ENCODE peak calls at places on chromosomes 12 and 14, in six cellular contexts. One of them, this sample, is unnamed.

GRCh38 chr12:52139579-52140062 is 52.2 kb downstream of the KRT80 start:
- DNase-seq in A549: peak; percentile 68
- DNase-seq in transverse colon: peak; percentile 56
- DNase-seq in SK-N-SH: peak; percentile 84
- DNase-seq in tibial nerve: no peak
- DNase-seq in H1: peak; percentile 90
- DNase-seq in this sample: peak; percentile 70

GRCh38 chr14:51828017-51828797 is 32.2 kb upstream of the GNG2 start:
- DNase-seq in H1: no peak
- DNase-seq in tibial nerve: no peak
- DNase-seq in SK-N-SH: no peak
- DNase-seq in A549: peak; percentile 31
- DNase-seq in transverse colon: peak; percentile 34
- DNase-seq in this sample: peak; percentile 34

GRCh38 chr12:88658009-88658408 is 77.7 kb upstream of the KITLG start:
- DNase-seq in transverse colon: no peak
- DNase-seq in tibial nerve: no peak
- DNase-seq in SK-N-SH: no peak
- DNase-seq in A549: no peak
- DNase-seq in H1: no peak
- DNase-seq in this sample: no peak

GRCh38 chr14:97301931-97302559 is 504.9 kb downstream of the VRK1 start:
- DNase-seq in transverse colon: no peak
- DNase-seq in tibial nerve: no peak
- DNase-seq in A549: no peak
- DNase-seq in H1: no peak
- DNase-seq in SK-N-SH: no peak
- DNase-seq in this sample: no peak

GRCh38 chr12:113086249-113087164 is 30.0 kb downstream of the DTX1 start:
- DNase-seq in tibial nerve: no peak
- DNase-seq in transverse colon: peak; percentile 50
- DNase-seq in A549: no peak
- DNase-seq in SK-N-SH: no peak
- DNase-seq in H1: no peak
- DNase-seq in this sample: no peak

GRCh38 chr12:14138495-14138894 is 157.1 kb upstream of the GRIN2B start:
- DNase-seq in H1: peak; percentile 62
- DNase-seq in transverse colon: no peak
- DNase-seq in tibial nerve: no peak
- DNase-seq in SK-N-SH: peak; percentile 20
- DNase-seq in A549: peak; percentile 5
- DNase-seq in this sample: no peak

GRCh38 chr14:100433428-100433814 is 110.3 kb downstream of the SLC25A47 start:
- DNase-seq in H1: no peak
- DNase-seq in SK-N-SH: no peak
- DNase-seq in transverse colon: no peak
- DNase-seq in tibial nerve: no peak
- DNase-seq in A549: no peak
- DNase-seq in this sample: no peak

GRCh38 chr14:97074456-97074855 is 277.3 kb downstream of the VRK1 start:
- DNase-seq in A549: no peak
- DNase-seq in SK-N-SH: no peak
- DNase-seq in transverse colon: no peak
- DNase-seq in H1: no peak
- DNase-seq in tibial nerve: no peak
- DNase-seq in this sample: no peak

GRCh38 chr12:52081263-52081733 is 1.8 kb downstream of the SMIM41 start:
- DNase-seq in transverse colon: no peak
- DNase-seq in SK-N-SH: peak; percentile 57
- DNase-seq in H1: no peak
- DNase-seq in tibial nerve: no peak
- DNase-seq in A549: no peak
- DNase-seq in this sample: no peak

GRCh38 chr12:57185906-57186508 is 30.6 kb upstream of the NXPH4 start:
- DNase-seq in A549: no peak
- DNase-seq in H1: no peak
- DNase-seq in tibial nerve: no peak
- DNase-seq in SK-N-SH: no peak
- DNase-seq in transverse colon: no peak
- DNase-seq in this sample: no peak

GRCh38 chr12:131174901-131175300 is 221.2 kb downstream of the ADGRD1 start:
- DNase-seq in SK-N-SH: no peak
- DNase-seq in A549: no peak
- DNase-seq in transverse colon: no peak
- DNase-seq in H1: no peak
- DNase-seq in tibial nerve: no peak
- DNase-seq in this sample: no peak

GRCh38 chr14:58298880-58299664 is 717 bp downstream of the ARID4A start:
- DNase-seq in H1: peak; percentile 67
- DNase-seq in A549: no peak
- DNase-seq in tibial nerve: no peak
- DNase-seq in SK-N-SH: peak; percentile 78
- DNase-seq in transverse colon: peak; percentile 45
- DNase-seq in this sample: peak; percentile 30

GRCh38 chr14:33699300-33699699 is 251.6 kb downstream of the EGLN3 start:
- DNase-seq in tibial nerve: no peak
- DNase-seq in A549: no peak
- DNase-seq in transverse colon: no peak
- DNase-seq in SK-N-SH: no peak
- DNase-seq in H1: no peak
- DNase-seq in this sample: no peak

GRCh38 chr12:26017484-26018211 is 59.2 kb downstream of the RASSF8 start:
- DNase-seq in SK-N-SH: peak; percentile 20
- DNase-seq in transverse colon: no peak
- DNase-seq in H1: peak; percentile 77
- DNase-seq in A549: peak; percentile 60
- DNase-seq in tibial nerve: no peak
- DNase-seq in this sample: no peak

GRCh38 chr14:80798878-80799277 is 142.7 kb downstream of the CEP128 start:
- DNase-seq in transverse colon: no peak
- DNase-seq in SK-N-SH: no peak
- DNase-seq in tibial nerve: no peak
- DNase-seq in A549: no peak
- DNase-seq in H1: no peak
- DNase-seq in this sample: no peak

GRCh38 chr14:97924922-97925613 is 1127.9 kb downstream of the VRK1 start:
- DNase-seq in A549: no peak
- DNase-seq in H1: no peak
- DNase-seq in transverse colon: no peak
- DNase-seq in tibial nerve: no peak
- DNase-seq in SK-N-SH: no peak
- DNase-seq in this sample: no peak

DNA sequence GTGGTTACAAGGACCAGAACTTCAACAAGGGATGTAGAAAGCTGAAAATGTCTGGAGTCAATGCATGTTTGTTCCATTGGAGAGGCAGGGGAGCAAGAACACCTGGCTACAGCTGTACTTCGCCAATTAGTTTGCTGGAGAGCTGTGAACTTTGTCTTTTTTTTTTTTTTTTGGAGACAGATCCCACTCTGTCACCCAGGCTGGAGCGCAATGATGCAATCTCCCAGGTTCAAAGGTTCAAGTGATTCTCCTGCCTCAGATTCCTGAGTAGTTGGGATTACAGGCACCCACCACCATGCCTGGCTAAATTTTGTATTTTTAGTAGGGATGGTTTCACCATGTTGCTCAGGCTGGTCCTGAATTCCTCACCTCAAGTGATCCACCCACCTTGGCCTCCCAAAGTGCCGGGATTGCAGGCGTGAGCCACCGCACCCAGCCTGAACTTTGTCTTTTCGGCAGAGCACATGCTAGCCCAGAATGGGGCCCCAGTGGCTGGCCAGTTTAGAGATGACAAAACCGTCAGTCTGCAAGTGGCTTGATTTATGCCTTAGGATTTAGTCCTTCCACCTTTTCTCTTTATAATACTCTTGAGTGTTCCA is 55.5 kb downstream of the AVPR1A start:
- DNase-seq in transverse colon: no peak
- DNase-seq in A549: no peak
- DNase-seq in SK-N-SH: no peak
- DNase-seq in H1: no peak
- DNase-seq in tibial nerve: no peak
- DNase-seq in this sample: no peak
- TF ChIP-seq EP300 in transverse colon: no peak
- TF ChIP-seq EP300 in A549: no peak
- TF ChIP-seq EP300 in SK-N-SH: no peak
- TF ChIP-seq EP300 in H1: no peak
- TF ChIP-seq EP300 in tibial nerve: no peak
- TF ChIP-seq EP300 in this sample: no peak

DNA sequence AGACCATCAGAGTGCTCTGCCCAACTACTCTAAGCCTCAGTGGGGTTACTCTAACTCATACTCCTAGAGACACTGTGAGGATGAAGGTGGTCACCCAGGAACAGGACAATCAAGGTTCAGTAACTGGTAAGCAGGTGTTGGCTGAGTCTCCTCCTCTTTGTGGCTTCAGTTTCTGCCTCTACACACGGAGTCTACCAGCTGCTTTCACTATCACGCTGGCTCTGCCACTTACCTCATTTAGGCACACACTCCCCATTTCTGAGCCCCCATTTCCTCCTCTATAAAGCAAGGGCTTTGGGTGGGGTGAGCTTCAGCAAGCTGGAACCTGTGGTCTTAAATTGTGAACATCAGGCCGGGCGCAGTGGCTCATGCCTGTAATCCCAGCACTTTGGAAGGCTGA is 7.3 kb upstream of the TCHP start:
- DNase-seq in H1: no peak
- DNase-seq in A549: no peak
- DNase-seq in SK-N-SH: no peak
- DNase-seq in tibial nerve: no peak
- DNase-seq in transverse colon: no peak
- DNase-seq in this sample: no peak
- TF ChIP-seq EP300 in H1: no peak
- TF ChIP-seq EP300 in A549: no peak
- TF ChIP-seq EP300 in SK-N-SH: no peak
- TF ChIP-seq EP300 in tibial nerve: no peak
- TF ChIP-seq EP300 in transverse colon: no peak
- TF ChIP-seq EP300 in this sample: no peak

GRCh38 chr12:1829306-1829900 is 9.0 kb downstream of the LRTM2 start:
- DNase-seq in A549: no peak
- DNase-seq in H1: no peak
- DNase-seq in SK-N-SH: no peak
- DNase-seq in tibial nerve: no peak
- DNase-seq in transverse colon: no peak
- DNase-seq in this sample: no peak

GRCh38 chr12:1830401-1830845 is 10.1 kb downstream of the LRTM2 start:
- DNase-seq in A549: no peak
- DNase-seq in H1: no peak
- DNase-seq in SK-N-SH: peak; percentile 85
- DNase-seq in transverse colon: no peak
- DNase-seq in tibial nerve: no peak
- DNase-seq in this sample: no peak

GRCh38 chr12:1833596-1834028 is 13.2 kb downstream of the LRTM2 start:
- DNase-seq in transverse colon: no peak
- DNase-seq in A549: no peak
- DNase-seq in SK-N-SH: no peak
- DNase-seq in tibial nerve: no peak
- DNase-seq in H1: no peak
- DNase-seq in this sample: no peak

GRCh38 chr12:1832801-1833595 is 12.6 kb downstream of the LRTM2 start:
- DNase-seq in transverse colon: no peak
- DNase-seq in tibial nerve: no peak
- DNase-seq in H1: no peak
- DNase-seq in A549: no peak
- DNase-seq in SK-N-SH: no peak
- DNase-seq in this sample: no peak

DNA sequence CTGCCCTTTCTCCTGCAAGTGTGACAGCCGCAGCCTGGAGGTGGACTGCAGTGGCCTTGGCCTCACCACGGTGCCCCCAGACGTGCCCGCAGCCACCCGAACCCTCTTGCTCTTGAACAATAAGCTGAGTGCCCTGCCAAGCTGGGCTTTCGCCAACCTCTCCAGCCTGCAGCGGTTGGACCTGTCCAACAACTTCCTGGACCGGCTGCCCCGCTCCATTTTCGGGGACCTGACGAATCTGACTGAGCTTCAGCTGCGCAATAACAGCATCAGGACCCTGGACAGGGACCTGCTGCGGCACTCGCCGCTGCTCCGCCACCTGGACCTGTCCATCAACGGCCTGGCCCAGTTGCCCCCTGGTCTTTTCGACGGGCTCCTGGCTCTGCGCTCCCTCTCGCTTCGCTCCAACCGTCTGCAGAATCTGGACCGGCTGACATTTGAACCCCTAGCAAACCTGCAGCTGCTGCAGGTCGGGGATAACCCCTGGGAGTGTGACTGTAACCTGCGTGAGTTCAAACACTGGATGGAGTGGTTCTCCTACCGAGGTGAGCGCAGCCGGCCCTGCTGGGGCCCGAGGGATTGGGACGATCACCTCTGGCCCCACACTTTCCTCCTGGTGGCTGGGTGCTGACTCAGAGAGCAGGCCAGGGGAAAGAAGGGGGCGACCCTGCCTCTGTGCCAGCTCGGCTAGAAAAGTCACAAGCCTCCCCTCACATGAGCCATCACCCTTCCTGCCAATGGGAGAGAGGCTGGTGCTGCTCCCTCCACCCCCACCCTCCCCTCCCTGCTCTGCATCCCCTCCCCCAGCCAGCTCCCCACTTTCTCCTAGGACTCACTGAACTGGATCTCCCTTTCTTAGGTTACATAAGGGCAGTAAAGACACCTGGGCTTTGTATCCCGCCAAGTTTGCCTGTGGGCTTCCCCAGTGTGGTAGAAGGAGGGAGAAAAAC is 10.9 kb downstream of the LRTM2 start:
- DNase-seq in SK-N-SH: peak; percentile 38
- DNase-seq in transverse colon: peak; percentile 43
- DNase-seq in H1: peak; percentile 89
- DNase-seq in A549: peak; percentile 28
- DNase-seq in tibial nerve: no peak
- DNase-seq in this sample: peak; percentile 93
- TF ChIP-seq EP300 in SK-N-SH: no peak
- TF ChIP-seq EP300 in transverse colon: no peak
- TF ChIP-seq EP300 in H1: no peak
- TF ChIP-seq EP300 in A549: no peak
- TF ChIP-seq EP300 in tibial nerve: no peak
- TF ChIP-seq EP300 in this sample: no peak

DNA sequence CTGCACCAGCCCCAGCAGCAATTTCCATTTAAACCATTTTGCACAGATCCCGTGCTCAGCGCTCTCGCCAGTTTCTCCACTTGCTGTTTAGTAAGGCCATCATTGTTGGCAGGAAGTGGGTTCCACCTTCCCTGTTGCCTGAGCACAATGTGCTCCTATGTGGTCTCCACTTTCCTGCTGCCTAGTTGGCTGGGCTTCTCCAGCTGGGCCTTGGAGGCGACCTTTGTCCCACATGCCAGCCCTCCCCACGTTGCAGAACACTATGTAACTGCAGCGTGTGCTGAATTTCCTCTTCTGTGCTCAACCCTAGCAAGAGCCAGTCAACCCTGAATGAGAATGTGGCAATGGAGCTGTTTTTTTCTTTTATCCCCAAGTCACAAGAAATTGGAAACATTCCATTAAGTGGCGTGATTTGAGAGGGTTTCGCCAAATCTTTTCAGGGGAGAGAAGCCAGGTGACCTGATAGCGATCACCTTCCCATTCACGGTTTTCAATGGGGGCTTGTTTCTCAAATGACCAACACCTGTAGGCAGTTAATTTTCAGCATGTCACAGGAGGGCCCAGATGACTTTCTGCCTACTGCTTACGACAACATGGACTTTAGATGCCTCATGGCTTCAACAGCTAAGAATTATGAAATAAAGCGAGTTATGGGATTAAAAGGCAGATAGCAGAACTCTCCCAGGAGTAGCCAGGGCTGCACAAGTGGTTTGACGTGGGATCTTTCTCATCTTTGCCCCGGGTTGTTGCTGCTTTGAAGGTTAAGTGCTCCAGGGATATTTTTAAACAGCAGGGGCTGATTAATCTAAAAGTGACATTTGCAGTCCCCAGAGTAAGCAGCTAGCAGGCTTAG is at the start of gene ACACB:
- DNase-seq in A549: no peak
- DNase-seq in H1: no peak
- DNase-seq in SK-N-SH: peak; percentile 62
- DNase-seq in transverse colon: peak; percentile 78
- DNase-seq in tibial nerve: peak; percentile 59
- DNase-seq in this sample: peak; percentile 86
- TF ChIP-seq EP300 in A549: no peak
- TF ChIP-seq EP300 in H1: no peak
- TF ChIP-seq EP300 in SK-N-SH: no peak
- TF ChIP-seq EP300 in transverse colon: peak; percentile 85
- TF ChIP-seq EP300 in tibial nerve: peak; percentile 99
- TF ChIP-seq EP300 in this sample: peak; percentile 95

This sample was measured in stomach.